ENCODE peak calls at places on chromosomes 5 and 9, in seven cellular contexts. H, Z, Q, V, N, Y and L are unnamed samples.

GRCh38 chr9:26243722-26244121 is 565.5 kb upstream of the TUSC1 start:
- DNase-seq in Z (no peak), V (peak), Y (peak), H (no peak), N (no peak), Q (no peak), L (no peak)

GRCh38 chr5:170791325-170791954 is 7.9 kb downstream of the GABRP start:
- DNase-seq in Q (peak), H (peak), V (peak), Y (peak), N (peak), Z (peak), L (peak)

GRCh38 chr9:117234178-117234577 is 180.7 kb downstream of the ASTN2 start:
- DNase-seq in V (no peak), Z (no peak), Y (no peak), Q (no peak), N (no peak), H (no peak), L (no peak)

GRCh38 chr9:114570742-114571141 is 16.8 kb upstream of the ATP6V1G1 start:
- DNase-seq in V (no peak), Y (no peak), N (no peak), H (no peak), Q (no peak), Z (no peak), L (no peak)

GRCh38 chr5:64557911-64558310 is 52.1 kb downstream of the RGS7BP start:
- DNase-seq in H (no peak), Z (no peak), N (no peak), Y (no peak), V (no peak), Q (no peak), L (no peak)

GRCh38 chr5:89878140-89878570 is 531.4 kb downstream of the CETN3 start:
- DNase-seq in V (peak), Q (no peak), N (no peak), Y (peak), H (peak), Z (no peak), L (no peak)

GRCh38 chr9:127045148-127045547 is 77.3 kb downstream of the ANGPTL2 start:
- DNase-seq in N (no peak), V (no peak), H (no peak), Y (no peak), Q (no peak), Z (no peak), L (no peak)

GRCh38 chr5:157867736-157868135 is 8.8 kb upstream of the CLINT1 start:
- DNase-seq in N (no peak), V (no peak), Z (no peak), Y (no peak), Q (no peak), H (no peak), L (no peak)

GRCh38 chr9:4301971-4302427 is 2.1 kb upstream of the GLIS3 start:
- DNase-seq in Z (no peak), N (no peak), Y (peak), V (peak), H (no peak), Q (no peak), L (no peak)

GRCh38 chr5:151068571-151069197 is 12.2 kb downstream of the TNIP1 start:
- DNase-seq in Q (peak), Z (no peak), N (no peak), V (no peak), Y (no peak), H (no peak), L (no peak)

GRCh38 chr5:114148253-114148652 is 213.6 kb upstream of the KCNN2 start:
- DNase-seq in V (no peak), Z (no peak), Q (no peak), N (no peak), Y (no peak), H (no peak), L (no peak)

GRCh38 chr5:113546711-113547159 is 33.2 kb downstream of the YTHDC2 start:
- DNase-seq in Z (no peak), V (peak), Q (no peak), H (no peak), N (no peak), Y (peak), L (no peak)

GRCh38 chr5:123795688-123796087 is 283.7 kb downstream of the CSNK1G3 start:
- DNase-seq in Z (no peak), Q (no peak), N (no peak), H (no peak), V (peak), Y (peak), L (no peak)

GRCh38 chr9:86741311-86742215 is 205.7 kb downstream of the GAS1 start:
- DNase-seq in Z (no peak), Q (no peak), H (peak), V (peak), N (no peak), Y (peak), L (no peak)

GRCh38 chr5:5270958-5271605 is 131.0 kb downstream of the ADAMTS16 start:
- DNase-seq in Q (no peak), N (peak), Y (peak), V (peak), H (peak), Z (peak), L (peak)

GRCh38 chr9:304106-304505 is 89.4 kb downstream of the DOCK8 start:
- DNase-seq in Y (no peak), V (no peak), H (no peak), N (no peak), Z (no peak), Q (no peak), L (no peak)

GRCh38 chr9:100445161-100445902 is 18.4 kb downstream of the MSANTD3 start:
- DNase-seq in H (no peak), Z (no peak), Q (no peak), Y (no peak), N (no peak), V (no peak), L (no peak)

GRCh38 chr9:23826120-23826629 is at the start of gene ELAVL2:
- DNase-seq in Y (peak), Q (peak), H (peak), Z (peak), V (peak), N (peak), L (peak)

GRCh38 chr5:97019435-97020117 is 83.7 kb downstream of the LNPEP start:
- DNase-seq in N (peak), Y (peak), Z (no peak), H (no peak), V (peak), Q (no peak), L (no peak)

GRCh38 chr5:167853421-167853820 is 438.0 kb upstream of the WWC1 start:
- DNase-seq in Z (no peak), Y (peak), N (no peak), H (no peak), Q (no peak), V (peak), L (no peak)

GRCh38 chr5:175654346-175654745 is 3.5 kb upstream of the HRH2 start:
- DNase-seq in Q (no peak), V (no peak), N (no peak), H (no peak), Y (no peak), Z (no peak), L (no peak)

GRCh38 chr5:67248703-67249589 is 52.3 kb upstream of the CD180 start:
- DNase-seq in V (peak), H (no peak), Z (no peak), Y (peak), Q (no peak), N (no peak), L (no peak)